ENCODE peak calls at places on chromosomes 16 and 17, in eight cellular contexts. V is neuronal stem cell; R is A549; L is heart right ventricle; B is AG10803; H is HL-60; J is heart left ventricle; N is CD8-positive, alpha-beta T cell. D is an unnamed sample.

GRCh38 chr17:13520899-13521572 is 80.7 kb downstream of the HS3ST3A1 start:
- DNase-seq in B (peak), L (no peak), H (no peak), V (no peak), N (no peak), R (no peak), J (no peak), D (no peak)

GRCh38 chr16:57145964-57146647 is 39.7 kb downstream of the PSME3IP1 start:
- DNase-seq in H (no peak), N (no peak), L (no peak), V (no peak), R (no peak), B (no peak), J (no peak), D (no peak)

GRCh38 chr16:59899940-59900339 is 1165.8 kb upstream of the GOT2 start:
- DNase-seq in V (no peak), B (no peak), H (no peak), R (no peak), N (no peak), L (no peak), J (no peak), D (no peak)

GRCh38 chr16:54886078-54886477 is 44.6 kb upstream of the IRX5 start:
- DNase-seq in H (no peak), L (no peak), R (no peak), B (no peak), J (no peak), V (no peak), N (no peak), D (no peak)

GRCh38 chr17:15341385-15341849 is at the start of gene TEKT3:
- DNase-seq in J (peak), H (no peak), V (peak), L (peak), B (peak), R (peak), N (no peak), D (no peak)

GRCh38 chr17:8082312-8082711 is 5.2 kb downstream of the ALOX12B start:
- DNase-seq in H (no peak), N (no peak), B (no peak), R (no peak), J (no peak), V (no peak), L (no peak), D (no peak)

GRCh38 chr17:4852504-4853075 is 19.4 kb downstream of the MINK1 start:
- DNase-seq in L (no peak), V (no peak), H (no peak), J (no peak), B (peak), N (peak), R (no peak), D (no peak)

GRCh38 chr16:31502981-31503380 is 5.2 kb downstream of the RUSF1 start:
- DNase-seq in L (no peak), H (no peak), B (peak), V (no peak), R (no peak), J (no peak), N (no peak), D (no peak)

GRCh38 chr17:39716879-39717536 is 13.3 kb downstream of the MIEN1 start:
- DNase-seq in L (no peak), B (no peak), H (no peak), V (no peak), R (no peak), N (no peak), J (no peak), D (no peak)

GRCh38 chr16:1871974-1872635 is at the start of gene MEIOB:
- DNase-seq in H (no peak), B (no peak), V (peak), N (no peak), R (peak), L (peak), J (no peak), D (no peak)

GRCh38 chr17:39602533-39603303 is 5.0 kb downstream of the NEUROD2 start:
- DNase-seq in L (no peak), V (no peak), R (no peak), J (no peak), H (no peak), B (no peak), N (no peak), D (no peak)

GRCh38 chr17:79852748-79853147 is 13.5 kb upstream of the CBX4 start:
- DNase-seq in V (no peak), B (peak), R (no peak), N (no peak), H (no peak), L (no peak), J (no peak), D (no peak)

GRCh38 chr17:69757794-69758430 is 317.1 kb upstream of the KCNJ16 start:
- DNase-seq in R (no peak), N (no peak), B (peak), V (no peak), J (no peak), H (peak), L (no peak), D (no peak)

GRCh38 chr17:61159415-61159814 is 240.2 kb upstream of the TBX2 start:
- DNase-seq in V (no peak), J (no peak), L (no peak), H (no peak), B (no peak), R (no peak), N (no peak), D (no peak)

GRCh38 chr16:53142823-53143568 is 88.2 kb downstream of the CHD9 start:
- DNase-seq in N (no peak), H (no peak), B (no peak), L (no peak), V (no peak), R (no peak), J (no peak), D (no peak)

GRCh38 chr17:42979511-42980273 is at the start of gene PTGES3L:
- DNase-seq in B (no peak), N (peak), H (no peak), J (peak), V (no peak), L (peak), R (peak), D (no peak)

GRCh38 chr16:80806957-80807356 is 2.6 kb upstream of the CDYL2 start:
- DNase-seq in H (no peak), J (peak), B (peak), R (no peak), L (no peak), V (no peak), N (peak), D (no peak)

GRCh38 chr17:20043034-20043433 is 33.9 kb downstream of the SPECC1 start:
- DNase-seq in N (peak), J (no peak), B (no peak), V (no peak), R (no peak), L (no peak), H (no peak), D (no peak)

GRCh38 chr17:59145571-59146096 is 9.4 kb downstream of the SKA2 start:
- DNase-seq in L (no peak), J (no peak), V (no peak), N (no peak), R (no peak), B (no peak), H (no peak), D (no peak)

GRCh38 chr17:83061586-83061985 is 17.8 kb upstream of the METRNL start:
- DNase-seq in H (no peak), V (no peak), L (no peak), J (no peak), N (no peak), B (no peak), R (no peak), D (no peak)

GRCh38 chr16:30185683-30186421 is 2.5 kb downstream of the CORO1A start:
- DNase-seq in N (peak), R (no peak), V (no peak), J (peak), B (no peak), L (peak), H (peak), D (peak)

GRCh38 chr16:30782486-30783279 is 4.3 kb downstream of the ZNF629 start:
- DNase-seq in V (no peak), N (no peak), B (no peak), R (no peak), J (no peak), H (no peak), L (no peak), D (no peak)

GRCh38 chr17:14409292-14409691 is 108.4 kb downstream of the HS3ST3B1 start:
- DNase-seq in J (no peak), L (no peak), R (no peak), H (no peak), B (no peak), V (no peak), N (no peak), D (no peak)

GRCh38 chr16:67213197-67214019 is 13.5 kb upstream of the TMEM208 start:
- DNase-seq in J (no peak), N (no peak), V (no peak), R (no peak), B (no peak), H (no peak), L (no peak), D (no peak)

GRCh38 chr17:59373879-59374495 is 42.5 kb downstream of the YPEL2 start:
- DNase-seq in H (peak), R (no peak), B (peak), N (no peak), V (no peak), L (no peak), J (no peak), D (no peak)

GRCh38 chr16:84497418-84497817 is 7.0 kb downstream of the MEAK7 start:
- DNase-seq in H (no peak), V (no peak), B (no peak), L (no peak), R (no peak), J (no peak), N (no peak), D (no peak)

GRCh38 chr16:89853306-89853993 is 19.9 kb upstream of the TCF25 start:
- DNase-seq in R (no peak), N (peak), H (no peak), J (no peak), V (no peak), L (no peak), B (no peak), D (no peak)

GRCh38 chr17:72123964-72124791 is 3.4 kb downstream of the SOX9 start:
- DNase-seq in J (no peak), R (no peak), B (no peak), V (no peak), H (no peak), L (peak), N (no peak), D (no peak)

GRCh38 chr17:58337126-58337599 is 8.6 kb upstream of the TSPOAP1 start:
- DNase-seq in R (no peak), B (no peak), N (peak), L (no peak), J (no peak), H (no peak), V (no peak), D (peak)

GRCh38 chr17:77314601-77315000 is 173.8 kb downstream of the SEC14L1 start:
- DNase-seq in B (no peak), H (no peak), R (no peak), V (no peak), L (no peak), N (no peak), J (no peak), D (no peak)

GRCh38 chr16:53249331-53249730 is 184.9 kb upstream of the RBL2 start:
- DNase-seq in H (no peak), J (no peak), L (no peak), N (no peak), B (no peak), V (no peak), R (no peak), D (no peak)

GRCh38 chr17:34255381-34255732 is 272 bp downstream of the CCL2 start:
- DNase-seq in L (no peak), B (no peak), R (no peak), H (no peak), N (no peak), J (no peak), V (no peak), D (no peak)

GRCh38 chr17:34254146-34254545 is 939 bp upstream of the CCL2 start:
- DNase-seq in B (peak), J (no peak), R (no peak), V (no peak), N (no peak), H (no peak), L (no peak), D (no peak)

GRCh38 chr17:34257299-34257985 is 2.4 kb downstream of the CCL2 start:
- DNase-seq in R (no peak), N (no peak), J (no peak), V (no peak), H (no peak), L (no peak), B (no peak), D (no peak)

GRCh38 chr17:34254651-34255380 is at the start of gene CCL2:
- DNase-seq in V (no peak), N (no peak), L (peak), R (peak), H (peak), B (peak), J (peak), D (no peak)

GRCh38 chr17:34255841-34256240 is 756 bp downstream of the CCL2 start:
- DNase-seq in L (no peak), B (no peak), R (no peak), V (no peak), N (no peak), J (no peak), H (no peak), D (no peak)
- H3K4me3 ChIP-seq in L (peak), B (peak), R (peak), V (no peak), N (no peak), J (peak), H (peak), D (no peak)

DNA sequence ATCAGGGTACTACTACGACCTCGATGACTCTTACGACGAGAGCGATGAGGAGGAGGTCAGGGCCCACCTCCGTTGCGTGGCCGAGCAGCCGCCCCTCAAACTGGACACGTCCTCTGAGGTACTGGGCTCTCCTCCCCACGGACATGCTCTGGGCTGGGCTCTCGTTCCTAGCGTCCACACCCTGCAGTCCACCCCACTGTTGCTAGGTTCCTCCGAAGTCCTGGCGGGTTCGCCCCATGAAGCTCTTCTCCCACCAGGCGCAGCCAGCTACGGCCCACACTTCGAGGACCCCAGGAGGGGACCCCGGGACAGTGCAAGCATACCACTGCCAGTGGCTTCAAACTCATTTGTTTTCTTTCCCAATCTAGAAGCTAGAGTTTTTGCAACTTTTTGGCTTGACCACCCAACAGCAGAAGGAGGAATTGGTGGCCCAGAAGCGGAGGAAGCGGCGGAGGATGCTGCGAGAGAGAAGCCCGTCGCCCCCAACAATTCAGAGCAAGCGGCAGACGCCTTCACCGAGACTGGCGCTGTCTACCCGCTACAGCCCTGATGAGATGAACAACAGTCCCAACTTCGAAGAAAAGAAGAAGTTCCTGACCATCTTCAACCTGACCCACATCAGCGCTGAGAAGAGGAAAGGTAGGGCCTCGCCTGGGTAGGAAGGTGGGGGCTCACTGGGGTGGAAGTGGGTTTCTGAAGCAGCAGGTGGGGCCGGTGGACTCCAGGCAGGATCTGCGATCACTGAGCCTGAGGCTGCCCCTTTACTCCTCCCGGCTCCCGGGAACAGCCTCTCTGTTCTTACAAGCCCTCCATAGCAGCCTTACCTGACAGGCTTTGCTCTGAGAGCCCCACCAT is 25.6 kb downstream of the GINS2 start:
- DNase-seq in N (no peak), L (no peak), J (no peak), H (no peak), V (no peak), B (no peak), R (no peak), D (no peak)
- H3K4me3 ChIP-seq in N (no peak), L (no peak), J (no peak), H (no peak), V (no peak), B (no peak), R (no peak), D (no peak)

GRCh38 chr17:56594528-56595418 is 1.3 kb downstream of the NOG start:
- DNase-seq in V (peak), B (peak), H (peak), J (no peak), N (peak), L (no peak), R (peak), D (no peak)
- H3K4me3 ChIP-seq in V (peak), B (peak), H (peak), J (peak), N (peak), L (peak), R (peak), D (no peak)

DNA sequence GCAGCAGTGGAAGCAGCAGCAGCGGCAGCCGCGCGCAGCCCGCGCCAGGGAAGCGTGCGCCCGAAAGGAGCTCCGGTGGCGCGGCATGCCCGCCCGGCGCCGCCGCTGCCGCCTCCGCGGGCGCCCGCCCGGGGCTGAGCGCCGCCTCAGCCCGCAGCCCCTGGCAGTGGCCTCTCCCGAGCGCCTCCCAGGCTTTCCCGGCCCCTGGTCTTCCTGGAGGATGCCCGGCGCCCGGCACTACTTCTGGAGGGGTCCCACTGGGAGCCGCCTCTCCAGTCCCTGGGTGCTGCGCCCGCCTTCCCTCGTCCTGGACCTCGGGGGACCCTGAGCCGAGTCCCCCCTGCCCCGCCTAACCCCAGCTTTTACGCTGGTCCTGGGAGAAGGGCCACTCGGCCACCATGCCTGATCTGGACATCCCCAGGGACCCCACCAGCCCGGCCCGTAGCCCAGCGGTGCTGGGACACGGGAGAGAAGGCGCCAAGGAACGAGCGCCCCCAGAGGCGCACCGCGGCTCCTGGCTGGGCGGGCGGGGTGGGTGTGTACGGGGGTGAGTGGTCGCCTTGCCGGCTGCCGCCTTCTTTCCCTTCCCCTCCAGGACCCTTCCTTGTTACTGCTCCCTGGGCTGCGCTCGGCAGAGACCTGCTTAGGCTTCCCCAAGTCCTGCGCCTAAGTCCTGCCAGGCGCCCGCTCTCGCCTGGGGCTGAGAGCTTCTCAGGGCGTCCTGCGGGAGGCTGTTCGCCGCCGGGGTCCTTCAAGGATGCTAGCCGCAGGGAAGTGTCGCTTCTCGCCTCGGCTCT is 713 bp downstream of the ASIC2 start:
- DNase-seq in N (no peak), R (peak), V (peak), H (no peak), L (peak), B (no peak), J (no peak), D (no peak)
- H3K4me3 ChIP-seq in N (no peak), R (peak), V (peak), H (no peak), L (peak), B (no peak), J (peak), D (no peak)

GRCh38 chr16:68237243-68238028 is 1.5 kb upstream of the ESRP2 start:
- DNase-seq in N (peak), H (peak), R (peak), L (peak), V (peak), J (peak), B (peak), D (peak)
- H3K4me3 ChIP-seq in N (peak), H (peak), R (peak), L (peak), V (peak), J (peak), B (peak), D (peak)

D was measured in GM12864.